ENCODE peak calls at places on chromosomes 13 and 19, in four cellular contexts. X is NCI-H1092; H is stimulated activated CD4-positive, alpha-beta T cell treated with anti-CD3 and anti-CD28 coated beads, Interleukin-1b, Interleukin-23, amount 100 ng/mL, for 24 hours; J is BE2C. F is an unnamed sample.

GRCh38 chr13:102548811-102549210 is 48.0 kb upstream of the TPP2 start:
- DNase-seq in X (no peak), H (no peak), J (no peak), F (no peak)

GRCh38 chr19:33905473-33905936 is 108.8 kb downstream of the KCTD15 start:
- DNase-seq in X (no peak), H (no peak), J (no peak), F (no peak)

GRCh38 chr13:97944396-97945029 is 9.0 kb upstream of the IPO5 start:
- DNase-seq in X (no peak), H (no peak), J (no peak), F (no peak)

GRCh38 chr19:50975766-50976165 is 6.4 kb upstream of the KLK6 start:
- DNase-seq in X (no peak), H (no peak), J (no peak), F (no peak)

GRCh38 chr13:21476893-21477472 is 17.9 kb upstream of the ZDHHC20 start:
- DNase-seq in X (peak), H (peak), J (peak), F (no peak)

GRCh38 chr19:4557971-4558941 is 1.2 kb downstream of the SEMA6B start:
- DNase-seq in X (no peak), H (no peak), J (peak), F (no peak)

GRCh38 chr19:3368848-3369336 is 2.5 kb downstream of the NFIC start:
- DNase-seq in X (no peak), H (no peak), J (no peak), F (no peak)

GRCh38 chr13:99977912-99978780 is 3.4 kb upstream of the ZIC2 start:
- DNase-seq in X (no peak), H (no peak), J (no peak), F (no peak)

GRCh38 chr13:59846845-59847620 is 316.7 kb downstream of the DIAPH3 start:
- DNase-seq in X (no peak), H (no peak), J (no peak), F (no peak)

GRCh38 chr19:49214701-49215100 is 57.1 kb downstream of the TRPM4 start:
- DNase-seq in X (no peak), H (no peak), J (no peak), F (no peak)

GRCh38 chr19:54463531-54464043 is at the start of gene LENG9:
- DNase-seq in X (peak), H (peak), J (peak), F (peak)

GRCh38 chr13:37791699-37792098 is 77.9 kb downstream of the TRPC4 start:
- DNase-seq in X (no peak), H (no peak), J (no peak), F (no peak)

GRCh38 chr13:30577381-30577780 is 40.3 kb upstream of the USPL1 start:
- DNase-seq in X (no peak), H (no peak), J (no peak), F (no peak)

GRCh38 chr19:38394488-38394887 is 6.0 kb downstream of the SPRED3 start:
- DNase-seq in X (no peak), H (peak), J (no peak), F (no peak)

GRCh38 chr13:91882918-91883317 is 484.5 kb downstream of the GPC5 start:
- DNase-seq in X (no peak), H (no peak), J (no peak), F (no peak)

GRCh38 chr19:3699071-3699740 is 1.1 kb downstream of the PIP5K1C start:
- DNase-seq in X (no peak), H (no peak), J (no peak), F (no peak)

GRCh38 chr13:27487776-27488175 is 37.4 kb upstream of the MTIF3 start:
- DNase-seq in X (no peak), H (no peak), J (no peak), F (no peak)

GRCh38 chr19:46601318-46602224 is at the start of gene CALM3:
- DNase-seq in X (no peak), H (no peak), J (no peak), F (no peak)

GRCh38 chr13:84265365-84265764 is 383.1 kb upstream of the SLITRK1 start:
- DNase-seq in X (no peak), H (no peak), J (no peak), F (no peak)

GRCh38 chr13:31945202-31945978 is 86.2 kb upstream of the FRY start:
- DNase-seq in X (peak), H (no peak), J (peak), F (no peak)

GRCh38 chr13:106121173-106121754 is 414.2 kb downstream of the EFNB2 start:
- DNase-seq in X (no peak), H (no peak), J (no peak), F (no peak)

GRCh38 chr19:29655648-29656335 is 9.5 kb upstream of the PLEKHF1 start:
- DNase-seq in X (no peak), H (no peak), J (no peak), F (no peak)

GRCh38 chr13:114087430-114087829 is 45.0 kb downstream of the RASA3 start:
- DNase-seq in X (no peak), H (no peak), J (no peak), F (no peak)

GRCh38 chr19:33063356-33064116 is 1.2 kb downstream of the RHPN2 start:
- DNase-seq in X (no peak), H (no peak), J (peak), F (no peak)

GRCh38 chr19:46608581-46609345 is 7.6 kb downstream of the CALM3 start:
- DNase-seq in X (no peak), H (no peak), J (no peak), F (no peak)

GRCh38 chr19:30011051-30011578 is 69.1 kb downstream of the URI1 start:
- DNase-seq in X (no peak), H (no peak), J (peak), F (no peak)

GRCh38 chr13:72194531-72194930 is 327.5 kb upstream of the DACH1 start:
- DNase-seq in X (no peak), H (no peak), J (peak), F (no peak)

GRCh38 chr19:18301718-18302111 is 20.3 kb upstream of the JUND start:
- DNase-seq in X (no peak), H (no peak), J (no peak), F (no peak)

GRCh38 chr13:92761710-92762109 is 464.9 kb upstream of the GPC6 start:
- DNase-seq in X (no peak), H (no peak), J (no peak), F (no peak)

GRCh38 chr19:9323557-9323918 is 441 bp upstream of the ZNF559 start:
- DNase-seq in X (peak), H (peak), J (peak), F (peak)

GRCh38 chr13:51665456-51665855 is 81.2 kb downstream of the WDFY2 start:
- DNase-seq in X (no peak), H (no peak), J (no peak), F (no peak)

GRCh38 chr13:20473139-20473538 is 52.5 kb downstream of the CRYL1 start:
- DNase-seq in X (no peak), H (no peak), J (no peak), F (no peak)

GRCh38 chr13:110713981-110714797 is 689 bp downstream of the ING1 start:
- DNase-seq in X (peak), H (peak), J (peak), F (no peak)

GRCh38 chr19:7476241-7476640 is 12.6 kb downstream of the PEX11G start:
- DNase-seq in X (no peak), H (no peak), J (no peak), F (no peak)

F was measured in GOT3.